ENCODE peak calls at places on chromosome 7, in nine cellular contexts. One of them, this sample, is unnamed.
A peak's percentile ranks its signal among the peaks of the same experiment; 100 is the strongest.

GRCh38 chr7:18228686-18229085 is 201.0 kb upstream of the PRPS1L1 start:
- DNase-seq in left cardiac atrium: no peak
- DNase-seq in NCI-H1436: no peak
- DNase-seq in stimulated activated CD4-positive, alpha-beta T cell treated with anti-CD3 and anti-CD28 coated beads, Interleukin-2, amount 100 ng/mL, for 24 hours: no peak
- DNase-seq in stromal cell of bone marrow: no peak
- DNase-seq in upper lobe of left lung: no peak
- DNase-seq in NCI-H2081 treated with DMSO at 0.1 percent for 48 hours: no peak
- DNase-seq in pons: no peak
- DNase-seq in hepatic stellate cell: no peak
- DNase-seq in this sample: no peak

GRCh38 chr7:7834761-7835160 is 116.4 kb upstream of the RPA3 start:
- DNase-seq in NCI-H2081 treated with DMSO at 0.1 percent for 48 hours: no peak
- DNase-seq in left cardiac atrium: no peak
- DNase-seq in stromal cell of bone marrow: no peak
- DNase-seq in hepatic stellate cell: no peak
- DNase-seq in stimulated activated CD4-positive, alpha-beta T cell treated with anti-CD3 and anti-CD28 coated beads, Interleukin-2, amount 100 ng/mL, for 24 hours: no peak
- DNase-seq in upper lobe of left lung: no peak
- DNase-seq in NCI-H1436: no peak
- DNase-seq in pons: peak; percentile 25
- DNase-seq in this sample: no peak

GRCh38 chr7:95404316-95404715 is 8.1 kb upstream of the PON3 start:
- DNase-seq in stromal cell of bone marrow: no peak
- DNase-seq in pons: peak; percentile 48
- DNase-seq in NCI-H1436: no peak
- DNase-seq in left cardiac atrium: peak; percentile 43
- DNase-seq in NCI-H2081 treated with DMSO at 0.1 percent for 48 hours: no peak
- DNase-seq in upper lobe of left lung: no peak
- DNase-seq in hepatic stellate cell: no peak
- DNase-seq in stimulated activated CD4-positive, alpha-beta T cell treated with anti-CD3 and anti-CD28 coated beads, Interleukin-2, amount 100 ng/mL, for 24 hours: no peak
- DNase-seq in this sample: no peak

GRCh38 chr7:39421661-39422060 is 144.5 kb upstream of the YAE1 start:
- DNase-seq in hepatic stellate cell: no peak
- DNase-seq in stimulated activated CD4-positive, alpha-beta T cell treated with anti-CD3 and anti-CD28 coated beads, Interleukin-2, amount 100 ng/mL, for 24 hours: no peak
- DNase-seq in pons: no peak
- DNase-seq in stromal cell of bone marrow: no peak
- DNase-seq in upper lobe of left lung: no peak
- DNase-seq in NCI-H1436: no peak
- DNase-seq in NCI-H2081 treated with DMSO at 0.1 percent for 48 hours: no peak
- DNase-seq in left cardiac atrium: no peak
- DNase-seq in this sample: no peak

GRCh38 chr7:79287976-79288375 is 165.5 kb downstream of the MAGI2 start:
- DNase-seq in NCI-H1436: no peak
- DNase-seq in hepatic stellate cell: no peak
- DNase-seq in upper lobe of left lung: no peak
- DNase-seq in left cardiac atrium: no peak
- DNase-seq in NCI-H2081 treated with DMSO at 0.1 percent for 48 hours: no peak
- DNase-seq in pons: peak; percentile 36
- DNase-seq in stimulated activated CD4-positive, alpha-beta T cell treated with anti-CD3 and anti-CD28 coated beads, Interleukin-2, amount 100 ng/mL, for 24 hours: no peak
- DNase-seq in stromal cell of bone marrow: no peak
- DNase-seq in this sample: no peak

GRCh38 chr7:106216517-106217088 is 68.2 kb downstream of the NAMPT start:
- DNase-seq in NCI-H2081 treated with DMSO at 0.1 percent for 48 hours: no peak
- DNase-seq in stimulated activated CD4-positive, alpha-beta T cell treated with anti-CD3 and anti-CD28 coated beads, Interleukin-2, amount 100 ng/mL, for 24 hours: no peak
- DNase-seq in upper lobe of left lung: no peak
- DNase-seq in pons: peak; percentile 18
- DNase-seq in left cardiac atrium: peak; percentile 70
- DNase-seq in stromal cell of bone marrow: peak; percentile 96
- DNase-seq in NCI-H1436: no peak
- DNase-seq in hepatic stellate cell: peak; percentile 69
- DNase-seq in this sample: no peak

GRCh38 chr7:76060842-76061241 is 12.9 kb downstream of the MDH2 start:
- DNase-seq in upper lobe of left lung: no peak
- DNase-seq in NCI-H2081 treated with DMSO at 0.1 percent for 48 hours: no peak
- DNase-seq in hepatic stellate cell: no peak
- DNase-seq in NCI-H1436: no peak
- DNase-seq in pons: no peak
- DNase-seq in stimulated activated CD4-positive, alpha-beta T cell treated with anti-CD3 and anti-CD28 coated beads, Interleukin-2, amount 100 ng/mL, for 24 hours: no peak
- DNase-seq in stromal cell of bone marrow: no peak
- DNase-seq in left cardiac atrium: peak; percentile 84
- DNase-seq in this sample: no peak

GRCh38 chr7:13981070-13981469 is 8.4 kb downstream of the ETV1 start:
- DNase-seq in stromal cell of bone marrow: peak; percentile 98
- DNase-seq in left cardiac atrium: peak; percentile 37
- DNase-seq in pons: peak; percentile 42
- DNase-seq in stimulated activated CD4-positive, alpha-beta T cell treated with anti-CD3 and anti-CD28 coated beads, Interleukin-2, amount 100 ng/mL, for 24 hours: no peak
- DNase-seq in hepatic stellate cell: peak; percentile 55
- DNase-seq in NCI-H1436: no peak
- DNase-seq in NCI-H2081 treated with DMSO at 0.1 percent for 48 hours: peak; percentile 77
- DNase-seq in upper lobe of left lung: no peak
- DNase-seq in this sample: no peak

GRCh38 chr7:101828308-101829020 is 11.0 kb downstream of the CUX1 start:
- DNase-seq in stromal cell of bone marrow: no peak
- DNase-seq in NCI-H1436: no peak
- DNase-seq in left cardiac atrium: no peak
- DNase-seq in NCI-H2081 treated with DMSO at 0.1 percent for 48 hours: no peak
- DNase-seq in upper lobe of left lung: no peak
- DNase-seq in stimulated activated CD4-positive, alpha-beta T cell treated with anti-CD3 and anti-CD28 coated beads, Interleukin-2, amount 100 ng/mL, for 24 hours: no peak
- DNase-seq in pons: peak; percentile 16
- DNase-seq in hepatic stellate cell: no peak
- DNase-seq in this sample: no peak

GRCh38 chr7:134613623-134614347 is 32.9 kb upstream of the BPGM start:
- DNase-seq in stimulated activated CD4-positive, alpha-beta T cell treated with anti-CD3 and anti-CD28 coated beads, Interleukin-2, amount 100 ng/mL, for 24 hours: no peak
- DNase-seq in pons: no peak
- DNase-seq in hepatic stellate cell: peak; percentile 71
- DNase-seq in stromal cell of bone marrow: peak; percentile 100
- DNase-seq in NCI-H2081 treated with DMSO at 0.1 percent for 48 hours: no peak
- DNase-seq in left cardiac atrium: no peak
- DNase-seq in NCI-H1436: no peak
- DNase-seq in upper lobe of left lung: no peak
- DNase-seq in this sample: no peak

This sample was measured in naive B cell.